ENCODE peak calls at places on chromosomes 2 and 18, in seven cellular contexts. O is GM23338, Q is psoas muscle, S is heart right ventricle, J is OCI-LY7, M is BJ, E is Peyer's patch. D is an unnamed sample.

GRCh38 chr2:182858671-182859070 is 7.8 kb downstream of the FRZB start:
- DNase-seq in O (no peak), E (no peak), J (no peak), M (no peak), Q (no peak), S (no peak), D (no peak)

GRCh38 chr2:222320441-222321395 is 21.9 kb upstream of the PAX3 start:
- DNase-seq in E (no peak), O (peak), J (no peak), M (no peak), S (peak), Q (peak), D (no peak)

GRCh38 chr2:146131048-146131447 is 1611.1 kb upstream of the ZEB2 start:
- DNase-seq in S (no peak), M (no peak), O (no peak), J (no peak), E (no peak), Q (no peak), D (no peak)

GRCh38 chr2:129201636-129202035 is 777.8 kb upstream of the RAB6C start:
- DNase-seq in E (no peak), S (no peak), M (no peak), Q (no peak), O (peak), J (no peak), D (no peak)

GRCh38 chr2:47108638-47109372 is 46.3 kb downstream of the STPG4 start:
- DNase-seq in S (no peak), Q (no peak), M (no peak), O (no peak), J (no peak), E (no peak), D (no peak)

GRCh38 chr2:119425620-119426395 is 5.8 kb upstream of the TMEM37 start:
- DNase-seq in O (no peak), E (peak), J (no peak), S (no peak), Q (no peak), M (no peak), D (no peak)

GRCh38 chr2:46303233-46303632 is 6.0 kb downstream of the EPAS1 start:
- DNase-seq in Q (no peak), M (no peak), E (no peak), S (no peak), J (no peak), O (no peak), D (no peak)

GRCh38 chr2:57542081-57542480 is 504.5 kb upstream of the VRK2 start:
- DNase-seq in S (no peak), O (no peak), J (no peak), E (no peak), M (no peak), Q (no peak), D (no peak)

GRCh38 chr2:158533009-158533408 is 76.3 kb downstream of the PKP4 start:
- DNase-seq in O (peak), S (no peak), E (no peak), J (no peak), M (no peak), Q (no peak), D (no peak)

GRCh38 chr2:152038451-152038958 is 60.3 kb downstream of the CACNB4 start:
- DNase-seq in S (peak), Q (peak), E (no peak), O (no peak), J (no peak), M (no peak), D (no peak)

GRCh38 chr2:48754874-48755273 is 650 bp downstream of the LHCGR start:
- DNase-seq in O (peak), M (no peak), Q (no peak), S (no peak), E (no peak), J (no peak), D (no peak)

GRCh38 chr2:66441651-66442365 is 6.9 kb downstream of the MEIS1 start:
- DNase-seq in O (peak), J (no peak), S (no peak), Q (no peak), E (no peak), M (no peak), D (no peak)

GRCh38 chr18:44816028-44816427 is 135.3 kb downstream of the SETBP1 start:
- DNase-seq in Q (no peak), S (no peak), O (peak), J (no peak), M (no peak), E (no peak), D (no peak)

GRCh38 chr2:64686283-64686956 is 32.7 kb upstream of the SERTAD2 start:
- DNase-seq in E (no peak), M (no peak), S (no peak), J (no peak), O (peak), Q (no peak), D (no peak)

GRCh38 chr2:191311627-191312026 is 66.4 kb downstream of the MYO1B start:
- DNase-seq in E (no peak), S (no peak), O (no peak), M (no peak), J (no peak), Q (no peak), D (no peak)

GRCh38 chr18:24656044-24656443 is 195.6 kb downstream of the HRH4 start:
- DNase-seq in O (no peak), J (no peak), S (no peak), E (no peak), Q (no peak), M (no peak), D (no peak)

GRCh38 chr18:58175122-58175687 is 131.2 kb downstream of the NEDD4L start:
- DNase-seq in J (no peak), M (no peak), O (no peak), Q (no peak), S (no peak), E (no peak), D (no peak)

GRCh38 chr18:55489034-55489741 is 98.8 kb downstream of the TCF4 start:
- DNase-seq in J (peak), M (no peak), Q (no peak), S (no peak), O (no peak), E (no peak), D (no peak)

GRCh38 chr2:10254373-10255188 is 48.1 kb upstream of the HPCAL1 start:
- DNase-seq in Q (peak), E (peak), J (no peak), O (no peak), S (no peak), M (no peak), D (no peak)

GRCh38 chr2:42764096-42764495 is at the start of gene OXER1:
- DNase-seq in S (no peak), J (no peak), E (no peak), Q (no peak), M (no peak), O (no peak), D (no peak)

GRCh38 chr2:21044694-21045371 is 960 bp upstream of the APOB start:
- DNase-seq in O (peak), J (no peak), S (no peak), E (no peak), Q (no peak), M (no peak), D (no peak)

GRCh38 chr2:55811048-55811447 is 112.5 kb downstream of the EFEMP1 start:
- DNase-seq in J (no peak), S (no peak), O (no peak), M (no peak), E (no peak), Q (no peak), D (no peak)

GRCh38 chr18:58455318-58455950 is 173.5 kb downstream of the ALPK2 start:
- DNase-seq in O (no peak), E (no peak), S (peak), M (no peak), Q (no peak), J (no peak), D (no peak)

GRCh38 chr2:173874899-173875247 is 90.3 kb downstream of the SP3 start:
- DNase-seq in M (no peak), E (no peak), O (no peak), J (peak), Q (no peak), S (no peak), D (no peak)
- H3K4me3 ChIP-seq in M (no peak), E (no peak), O (no peak), J (peak), Q (no peak), S (no peak), D (no peak)

GRCh38 chr18:77702686-77703085 is 453.0 kb downstream of the GALR1 start:
- DNase-seq in E (no peak), O (peak), J (peak), Q (no peak), M (no peak), S (no peak), D (no peak)
- TF ChIP-seq CTCF in E (peak), O (peak), J (peak), Q (peak), M (no peak), S (peak), D (no peak)

GRCh38 chr2:97095661-97096060 is 979 bp upstream of the FAHD2B start:
- DNase-seq in Q (no peak), E (no peak), M (no peak), S (no peak), O (no peak), J (no peak), D (no peak)
- H3K4me3 ChIP-seq in Q (peak), E (no peak), M (no peak), S (no peak), O (peak), J (peak), D (peak)

GRCh38 chr2:106638609-106639008 is 151.4 kb downstream of the CD8B2 start:
- DNase-seq in E (no peak), J (no peak), Q (no peak), M (no peak), O (no peak), S (no peak), D (no peak)

GRCh38 chr2:106642679-106643078 is 155.5 kb downstream of the CD8B2 start:
- DNase-seq in J (no peak), E (no peak), O (no peak), M (no peak), Q (no peak), S (no peak), D (no peak)

DNA sequence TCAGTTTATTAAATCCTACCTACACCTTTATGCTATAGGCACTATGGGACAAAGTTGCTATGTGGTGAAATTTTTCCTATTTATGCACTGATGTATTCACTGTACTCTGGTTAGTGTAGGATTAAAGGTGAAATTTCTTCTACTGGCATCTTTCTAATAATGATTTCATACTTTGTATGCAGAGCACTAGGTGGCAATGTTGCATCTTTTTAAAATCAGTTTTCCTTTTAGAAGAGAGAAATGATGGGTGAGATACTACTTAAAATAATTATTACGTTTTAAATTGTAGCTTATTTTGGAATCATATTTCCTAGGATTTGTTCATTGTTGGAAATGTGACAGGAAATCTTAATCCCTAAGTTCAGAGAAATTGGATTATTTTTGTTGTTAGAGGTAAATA is 150.9 kb downstream of the CD8B2 start:
- DNase-seq in M (no peak), S (no peak), J (peak), O (peak), Q (no peak), E (no peak), D (no peak)
- TF ChIP-seq CTCF in M (peak), S (peak), J (peak), O (no peak), Q (peak), E (no peak), D (no peak)

GRCh38 chr2:19473415-19473814 is 115.0 kb upstream of the OSR1 start:
- DNase-seq in M (no peak), J (no peak), Q (no peak), O (no peak), E (no peak), S (no peak), D (no peak)

GRCh38 chr2:19472579-19472978 is 114.2 kb upstream of the OSR1 start:
- DNase-seq in Q (no peak), S (no peak), J (no peak), O (no peak), E (no peak), M (no peak), D (no peak)

GRCh38 chr2:19478441-19478840 is 120.0 kb upstream of the OSR1 start:
- DNase-seq in E (no peak), S (no peak), J (no peak), M (no peak), O (no peak), Q (no peak), D (no peak)

GRCh38 chr2:19476347-19476746 is 117.9 kb upstream of the OSR1 start:
- DNase-seq in Q (no peak), M (no peak), J (no peak), O (no peak), S (no peak), E (no peak), D (no peak)

DNA sequence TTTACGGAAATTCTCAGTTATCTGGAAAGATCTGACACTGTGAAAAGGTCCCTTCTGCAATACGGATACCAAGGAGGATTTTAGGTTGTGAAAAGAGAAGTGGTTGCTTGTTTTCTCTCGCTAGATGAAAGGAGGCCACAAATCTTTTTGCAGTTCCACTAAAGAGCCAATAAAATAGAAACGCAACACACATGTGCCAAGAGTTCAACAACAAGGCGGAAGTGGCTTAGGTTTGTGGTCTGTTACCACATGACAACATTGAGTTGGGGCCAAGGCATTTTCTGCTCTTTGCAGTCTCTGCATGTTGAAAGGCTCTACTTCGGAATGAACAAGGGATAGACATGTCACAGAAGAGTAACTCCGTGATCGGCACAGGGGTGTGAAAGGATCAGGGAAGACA is 115.7 kb upstream of the OSR1 start:
- DNase-seq in M (peak), O (no peak), E (no peak), Q (no peak), J (no peak), S (no peak), D (peak)
- H3K4me3 ChIP-seq in M (no peak), O (no peak), E (no peak), Q (no peak), J (no peak), S (no peak), D (peak)

D was measured in CD8-positive, alpha-beta T cell.